ENCODE peak calls at places on chromosome 5, in four cellular contexts. M, H, G and W are unnamed samples.

GRCh38 chr5:53785924-53786323 is 225.5 kb downstream of the NDUFS4 start:
- DNase-seq in M (no peak), H (no peak), G (no peak), W (no peak)

GRCh38 chr5:97266576-97266975 is 83.5 kb upstream of the RIOK2 start:
- DNase-seq in M (no peak), H (no peak), G (no peak), W (no peak)

GRCh38 chr5:134063421-134063820 is 51.1 kb upstream of the TCF7 start:
- DNase-seq in M (no peak), H (no peak), G (no peak), W (no peak)

GRCh38 chr5:32990593-32991415 is 279.7 kb downstream of the NPR3 start:
- DNase-seq in M (no peak), H (no peak), G (no peak), W (no peak)

GRCh38 chr5:136202800-136203199 is 9.8 kb upstream of the SMIM32 start:
- DNase-seq in M (peak), H (no peak), G (no peak), W (peak)

GRCh38 chr5:30100929-30101328 is 1092.6 kb upstream of the CDH6 start:
- DNase-seq in M (no peak), H (no peak), G (no peak), W (no peak)

GRCh38 chr5:96962540-96962991 is 26.7 kb downstream of the LNPEP start:
- DNase-seq in M (no peak), H (no peak), G (no peak), W (no peak)

GRCh38 chr5:149747141-149747832 is 17.2 kb downstream of the PPARGC1B start:
- DNase-seq in M (no peak), H (no peak), G (no peak), W (no peak)

GRCh38 chr5:59607126-59607807 is 286.3 kb downstream of the PDE4D start:
- DNase-seq in M (no peak), H (no peak), G (no peak), W (no peak)

GRCh38 chr5:178740926-178741325 is 10.5 kb upstream of the ZNF354A start:
- DNase-seq in M (no peak), H (no peak), G (no peak), W (no peak)

GRCh38 chr5:116864157-116864837 is 289.7 kb upstream of the SEMA6A start:
- DNase-seq in M (peak), H (no peak), G (peak), W (peak)

GRCh38 chr5:138033916-138034315 is 1.0 kb upstream of the FAM13B start:
- DNase-seq in M (no peak), H (no peak), G (no peak), W (no peak)

GRCh38 chr5:142874537-142874936 is 104.4 kb downstream of the ARHGAP26 start:
- DNase-seq in M (no peak), H (no peak), G (peak), W (no peak)

GRCh38 chr5:135392256-135392655 is 6.8 kb downstream of the MACROH2A1 start:
- DNase-seq in M (no peak), H (no peak), G (no peak), W (no peak)

GRCh38 chr5:145062280-145062679 is 772.9 kb downstream of the PRELID2 start:
- DNase-seq in M (no peak), H (no peak), G (no peak), W (no peak)

GRCh38 chr5:19734706-19735240 is 253.2 kb downstream of the CDH18 start:
- DNase-seq in M (no peak), H (no peak), G (no peak), W (no peak)

GRCh38 chr5:110807174-110807573 is 68.4 kb downstream of the SLC25A46 start:
- DNase-seq in M (no peak), H (no peak), G (no peak), W (no peak)

GRCh38 chr5:119411291-119411934 is 40.9 kb upstream of the HSD17B4 start:
- DNase-seq in M (no peak), H (no peak), G (no peak), W (no peak)

GRCh38 chr5:159341914-159342313 is 11.6 kb upstream of the IL12B start:
- DNase-seq in M (no peak), H (no peak), G (peak), W (no peak)

GRCh38 chr5:128844354-128844923 is 120.8 kb upstream of the SLC27A6 start:
- DNase-seq in M (no peak), H (no peak), G (no peak), W (peak)

GRCh38 chr5:4720831-4721230 is 419.3 kb upstream of the ADAMTS16 start:
- DNase-seq in M (no peak), H (no peak), G (no peak), W (no peak)

GRCh38 chr5:32711693-32712462 is 757 bp downstream of the NPR3 start:
- DNase-seq in M (no peak), H (no peak), G (no peak), W (no peak)

GRCh38 chr5:137027758-137028157 is 471.4 kb downstream of the SPOCK1 start:
- DNase-seq in M (no peak), H (no peak), G (no peak), W (no peak)

GRCh38 chr5:36998578-36998977 is 122.0 kb downstream of the NIPBL start:
- DNase-seq in M (no peak), H (no peak), G (no peak), W (no peak)

GRCh38 chr5:9663891-9664290 is 33.7 kb upstream of the TAS2R1 start:
- DNase-seq in M (no peak), H (no peak), G (no peak), W (no peak)

GRCh38 chr5:123125953-123126352 is 36.9 kb downstream of the PRDM6 start:
- DNase-seq in M (no peak), H (no peak), G (no peak), W (no peak)
- TF ChIP-seq YY1 in M (no peak), H (no peak), G (no peak), W (no peak)

DNA sequence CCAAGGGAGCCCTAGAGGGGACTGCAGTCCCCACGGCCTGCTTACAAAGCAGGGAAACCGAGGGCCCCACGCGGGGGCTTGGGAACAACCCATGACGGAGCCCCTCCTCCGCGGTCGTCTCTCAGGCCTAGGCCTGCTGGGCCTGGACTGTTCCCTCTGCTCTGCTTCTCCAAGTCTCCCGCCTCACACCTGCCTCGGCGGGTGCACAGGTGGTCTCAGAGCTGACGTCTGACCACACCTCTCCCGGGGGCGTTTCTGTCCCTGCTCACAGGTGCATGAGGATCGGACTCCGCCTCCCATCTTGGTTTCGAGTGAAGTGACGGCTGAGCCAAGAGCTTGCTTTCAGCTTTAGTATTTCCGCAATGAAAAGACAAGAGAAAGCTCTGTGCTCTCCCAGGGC is 72.1 kb downstream of the MRPL36 start:
- DNase-seq in M (no peak), H (no peak), G (no peak), W (no peak)
- TF ChIP-seq SUZ12 in M (no peak), H (no peak), G (no peak), W (no peak)

GRCh38 chr5:35294017-35294416 is 63.7 kb upstream of the PRLR start:
- DNase-seq in M (no peak), H (no peak), G (no peak), W (no peak)

GRCh38 chr5:35294976-35295375 is 64.7 kb upstream of the PRLR start:
- DNase-seq in M (no peak), H (no peak), G (no peak), W (no peak)
- TF ChIP-seq YY1 in M (no peak), H (no peak), G (no peak), W (no peak)

DNA sequence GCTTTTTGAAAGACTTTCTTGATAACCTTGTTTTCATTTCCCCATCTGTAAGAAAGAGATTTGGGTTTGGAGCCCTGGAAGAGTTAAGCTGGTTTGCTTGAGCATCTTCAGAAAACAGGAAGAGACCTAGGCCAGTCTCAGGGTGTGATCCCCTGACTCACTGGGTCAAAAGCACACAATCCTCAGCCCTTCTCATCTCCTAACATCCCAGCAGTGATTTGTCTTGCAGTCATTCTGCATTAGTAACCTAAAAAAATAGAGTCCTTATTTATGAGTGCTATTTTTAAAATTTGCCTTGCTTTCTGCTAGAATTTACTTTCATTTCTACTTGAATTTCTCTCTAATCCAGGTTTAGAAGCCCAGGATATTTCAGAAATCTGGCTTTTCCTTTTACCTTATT is 16.4 kb upstream of the ARSB start:
- DNase-seq in M (no peak), H (no peak), G (no peak), W (no peak)
- TF ChIP-seq SUZ12 in M (no peak), H (no peak), G (no peak), W (no peak)

DNA sequence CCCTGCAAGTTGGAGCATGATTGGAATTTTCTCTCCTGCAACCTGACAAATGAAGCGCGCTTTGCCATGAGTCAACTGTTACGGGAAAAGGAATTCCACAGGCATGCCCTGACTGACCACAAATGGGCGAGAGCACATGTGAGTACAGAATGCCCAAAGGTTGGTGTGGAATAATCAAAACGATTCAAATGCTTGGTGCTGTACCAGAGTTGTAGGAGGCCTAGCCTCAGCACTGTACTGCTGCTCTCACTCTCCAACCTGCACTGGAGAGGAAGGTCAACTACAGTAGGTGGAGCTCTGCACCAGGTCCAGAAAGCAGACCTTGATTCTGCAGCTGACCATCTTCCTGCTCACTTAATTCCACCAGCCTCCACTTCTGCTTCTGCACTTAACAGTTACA is 406.9 kb upstream of the ACTBL2 start:
- DNase-seq in M (no peak), H (no peak), G (peak), W (no peak)
- TF ChIP-seq YY1 in M (no peak), H (no peak), G (no peak), W (no peak)

DNA sequence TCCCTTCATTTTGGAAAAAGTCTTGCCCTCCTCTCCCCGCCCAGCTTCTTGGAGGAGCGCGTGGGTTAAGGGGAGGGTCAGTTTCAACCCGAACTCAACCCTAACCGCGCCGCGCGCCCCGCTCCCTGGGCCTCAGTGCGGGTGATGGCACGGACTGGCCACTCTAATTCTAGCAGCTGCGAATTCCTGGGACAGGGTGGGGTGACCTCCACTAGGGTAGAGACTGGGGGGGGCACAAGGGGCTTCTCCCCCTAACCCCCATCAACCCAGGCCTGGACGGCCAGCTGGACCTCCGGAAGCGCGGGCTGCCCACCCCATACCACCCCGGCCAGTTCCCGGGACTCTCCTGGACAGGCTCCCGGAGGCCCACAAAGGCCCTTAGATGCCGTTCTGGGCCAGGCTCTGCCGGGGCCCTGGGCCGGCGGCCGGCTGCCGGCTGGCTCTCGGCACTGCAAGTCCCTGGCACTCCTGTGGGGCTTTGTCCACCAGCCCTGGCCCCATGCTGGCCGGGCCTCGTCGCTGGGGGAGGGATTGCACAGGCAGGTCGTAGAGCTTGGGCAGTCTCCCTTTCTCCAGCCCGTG is 7.2 kb upstream of the PSD2 start:
- DNase-seq in M (no peak), H (no peak), G (no peak), W (no peak)
- TF ChIP-seq SUZ12 in M (peak), H (no peak), G (no peak), W (no peak)